ENCODE peak calls at places on chromosomes 12 and 14, in eight cellular contexts. U, Y, A, H, Z, N, Q and E are unnamed samples. For H3K27me3, the result is how much of the 10 kb centered on the place peaks cover.

GRCh38 chr12:64157610-64158009 is 64.5 kb downstream of the KICS2 start:
- DNase-seq in U (no peak), Y (no peak), A (no peak), H (no peak), Z (no peak), N (no peak), Q (no peak), E (no peak)

GRCh38 chr12:124847675-124848074 is 16.0 kb downstream of the SCARB1 start:
- DNase-seq in U (no peak), Y (no peak), A (no peak), H (no peak), Z (no peak), N (no peak), Q (no peak), E (no peak)

GRCh38 chr12:45730842-45731336 is 1.4 kb downstream of the ARID2 start:
- DNase-seq in U (no peak), Y (peak), A (no peak), H (peak), Z (peak), N (peak), Q (no peak), E (no peak)

GRCh38 chr14:79947440-79947839 is 263.9 kb downstream of the DIO2 start:
- DNase-seq in U (no peak), Y (no peak), A (no peak), H (no peak), Z (no peak), N (no peak), Q (no peak), E (no peak)

GRCh38 chr14:82642425-82642824 is 1108.8 kb upstream of the SEL1L start:
- DNase-seq in U (no peak), Y (no peak), A (no peak), H (no peak), Z (peak), N (no peak), Q (no peak), E (no peak)

GRCh38 chr12:93378373-93379310 is 917 bp downstream of the NUDT4 start:
- DNase-seq in U (peak), Y (peak), A (peak), H (peak), Z (peak), N (no peak), Q (peak), E (no peak)

GRCh38 chr12:4134833-4135597 is 138.5 kb upstream of the CCND2 start:
- DNase-seq in U (peak), Y (no peak), A (no peak), H (no peak), Z (no peak), N (no peak), Q (no peak), E (no peak)

GRCh38 chr14:76424359-76424758 is 48.4 kb downstream of the ESRRB start:
- DNase-seq in U (no peak), Y (no peak), A (no peak), H (no peak), Z (no peak), N (no peak), Q (no peak), E (no peak)

GRCh38 chr12:113766880-113767878 is 198.9 kb downstream of the RBM19 start:
- DNase-seq in U (no peak), Y (no peak), A (no peak), H (no peak), Z (peak), N (no peak), Q (no peak), E (no peak)

GRCh38 chr12:107760207-107760816 is 625 bp downstream of the PRDM4 start:
- DNase-seq in U (peak), Y (peak), A (no peak), H (peak), Z (peak), N (peak), Q (peak), E (peak)

GRCh38 chr12:94710933-94711332 is 60.6 kb upstream of the TMCC3 start:
- DNase-seq in U (no peak), Y (no peak), A (peak), H (peak), Z (peak), N (no peak), Q (peak), E (no peak)

GRCh38 chr12:70317781-70318180 is 48.3 kb upstream of the KCNMB4 start:
- DNase-seq in U (no peak), Y (no peak), A (no peak), H (no peak), Z (no peak), N (no peak), Q (no peak), E (no peak)

GRCh38 chr14:76947078-76947837 is 81.2 kb downstream of the IRF2BPL start:
- DNase-seq in U (peak), Y (peak), A (peak), H (peak), Z (peak), N (peak), Q (peak), E (peak)

GRCh38 chr14:21054123-21054767 is 3.4 kb upstream of the RNASE8 start:
- DNase-seq in U (no peak), Y (no peak), A (no peak), H (no peak), Z (no peak), N (no peak), Q (no peak), E (no peak)

GRCh38 chr12:522692-523378 is 63.1 kb downstream of the B4GALNT3 start:
- DNase-seq in U (no peak), Y (no peak), A (no peak), H (no peak), Z (no peak), N (no peak), Q (no peak), E (no peak)

GRCh38 chr12:102876883-102877282 is 40.2 kb downstream of the PAH start:
- DNase-seq in U (no peak), Y (no peak), A (no peak), H (peak), Z (no peak), N (no peak), Q (no peak), E (no peak)

GRCh38 chr12:40917561-40917960 is 225.3 kb downstream of the CNTN1 start:
- DNase-seq in U (no peak), Y (no peak), A (no peak), H (no peak), Z (peak), N (no peak), Q (no peak), E (no peak)

GRCh38 chr12:52277486-52278245 is 3.2 kb downstream of the KRT86 start:
- DNase-seq in U (peak), Y (no peak), A (no peak), H (no peak), Z (no peak), N (no peak), Q (no peak), E (no peak)

GRCh38 chr14:68544150-68544892 is 248.5 kb downstream of the ZFP36L1 start:
- DNase-seq in U (no peak), Y (no peak), A (peak), H (no peak), Z (peak), N (peak), Q (peak), E (peak)

GRCh38 chr14:92954933-92955332 is 32.0 kb downstream of the CHGA start:
- DNase-seq in U (no peak), Y (peak), A (no peak), H (no peak), Z (no peak), N (no peak), Q (no peak), E (peak)

GRCh38 chr14:34201909-34202622 is 251.2 kb upstream of the EGLN3 start:
- DNase-seq in U (no peak), Y (no peak), A (no peak), H (no peak), Z (no peak), N (no peak), Q (no peak), E (no peak)

GRCh38 chr14:99270491-99271287 is 1.3 kb downstream of the BCL11B start:
- DNase-seq in U (peak), Y (peak), A (no peak), H (peak), Z (no peak), N (no peak), Q (no peak), E (no peak)

GRCh38 chr14:105384605-105385321 is 13.6 kb upstream of the TEX22 start:
- DNase-seq in U (no peak), Y (peak), A (no peak), H (no peak), Z (no peak), N (no peak), Q (no peak), E (no peak)

GRCh38 chr14:105386581-105387529 is 11.5 kb upstream of the TEX22 start:
- DNase-seq in U (no peak), Y (peak), A (peak), H (no peak), Z (no peak), N (no peak), Q (peak), E (no peak)

GRCh38 chr14:105385322-105385637 is 13.1 kb upstream of the TEX22 start:
- DNase-seq in U (no peak), Y (peak), A (no peak), H (no peak), Z (no peak), N (no peak), Q (no peak), E (no peak)

GRCh38 chr14:105387530-105387922 is 10.8 kb upstream of the TEX22 start:
- DNase-seq in U (no peak), Y (peak), A (peak), H (no peak), Z (no peak), N (no peak), Q (no peak), E (peak)

GRCh38 chr14:105385698-105386365 is 12.5 kb upstream of the TEX22 start:
- DNase-seq in U (no peak), Y (no peak), A (peak), H (no peak), Z (no peak), N (no peak), Q (peak), E (peak)
- H3K27ac ChIP-seq in U (no peak), Y (no peak), A (no peak), H (no peak), Z (no peak), N (no peak), Q (no peak), E (no peak)

DNA sequence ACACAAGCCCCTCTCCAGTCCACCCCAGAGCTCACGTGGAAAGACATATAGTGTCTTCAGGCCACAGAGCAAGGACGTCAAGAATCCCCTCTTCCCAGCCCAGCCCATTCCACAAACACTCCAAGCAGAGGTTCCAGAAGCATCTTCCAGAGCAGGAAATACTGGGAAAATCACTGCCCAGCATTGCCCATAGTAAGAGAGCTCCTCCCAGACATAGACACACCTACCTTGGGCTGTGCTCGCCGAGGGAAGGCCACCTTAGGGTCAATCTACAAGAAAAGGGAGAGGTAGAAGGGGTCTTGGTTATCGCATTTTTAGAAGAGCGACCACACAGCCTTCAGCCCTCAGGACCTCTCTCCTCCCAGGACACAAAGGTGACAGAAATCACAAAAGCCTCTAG is 4.5 kb downstream of the MSI1 start:
- DNase-seq in U (no peak), Y (no peak), A (no peak), H (no peak), Z (no peak), N (no peak), Q (no peak), E (no peak)
- H3K27me3 ChIP-seq in U (under half), Y (under half), A (under half), H (under half), Z (under half), N (under half), Q (under half), E (under half)

GRCh38 chr12:72270246-72270645 is 1.9 kb upstream of the TRHDE start:
- DNase-seq in U (no peak), Y (no peak), A (no peak), H (no peak), Z (no peak), N (no peak), Q (no peak), E (no peak)
- H3K4me3 ChIP-seq in U (no peak), Y (no peak), A (peak), H (no peak), Z (peak), N (no peak), Q (peak), E (no peak)

GRCh38 chr14:37153483-37153882 is 18.9 kb downstream of the SLC25A21 start:
- DNase-seq in U (no peak), Y (no peak), A (no peak), H (no peak), Z (no peak), N (no peak), Q (no peak), E (no peak)
- H3K27ac ChIP-seq in U (no peak), Y (no peak), A (no peak), H (no peak), Z (no peak), N (no peak), Q (no peak), E (no peak)

GRCh38 chr12:117363953-117364486 is 2.6 kb upstream of the NOS1 start:
- DNase-seq in U (no peak), Y (no peak), A (no peak), H (no peak), Z (peak), N (no peak), Q (no peak), E (no peak)
- H3K27me3 ChIP-seq in U (under half), Y (under half), A (under half), H (under half), Z (half or more), N (half or more), Q (under half), E (under half)

DNA sequence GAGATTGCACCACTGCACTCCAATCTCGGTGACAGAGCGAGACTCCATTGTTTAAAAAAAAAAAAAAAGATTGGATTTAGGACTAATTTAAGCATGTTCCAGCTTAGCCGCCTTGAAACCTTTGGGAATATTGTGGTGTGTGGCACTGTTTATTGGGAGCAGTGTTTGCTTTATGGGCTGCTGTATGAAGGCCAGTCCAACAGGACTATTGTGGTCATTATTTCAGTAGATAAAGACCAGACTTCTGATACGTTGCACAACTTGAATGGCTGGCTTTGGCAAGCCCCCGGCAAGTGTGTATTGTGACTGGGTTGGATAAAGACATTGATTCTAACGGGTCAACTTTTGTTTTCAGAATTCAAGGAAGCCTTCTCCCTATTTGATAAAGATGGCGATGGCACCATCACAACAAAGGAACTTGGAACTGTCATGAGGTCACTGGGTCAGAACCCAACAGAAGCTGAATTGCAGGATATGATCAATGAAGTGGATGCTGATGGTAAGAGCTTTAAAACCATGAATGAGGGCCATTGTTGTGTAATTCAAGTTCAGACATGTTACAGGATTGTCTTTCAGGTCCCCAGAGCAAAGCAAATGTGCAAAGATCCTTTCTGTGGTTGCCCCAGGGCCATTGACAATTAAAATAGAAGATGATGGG is 4.2 kb downstream of the CALM1 start:
- DNase-seq in U (no peak), Y (no peak), A (no peak), H (no peak), Z (no peak), N (no peak), Q (no peak), E (no peak)
- H3K4me3 ChIP-seq in U (no peak), Y (no peak), A (peak), H (peak), Z (no peak), N (no peak), Q (no peak), E (no peak)

DNA sequence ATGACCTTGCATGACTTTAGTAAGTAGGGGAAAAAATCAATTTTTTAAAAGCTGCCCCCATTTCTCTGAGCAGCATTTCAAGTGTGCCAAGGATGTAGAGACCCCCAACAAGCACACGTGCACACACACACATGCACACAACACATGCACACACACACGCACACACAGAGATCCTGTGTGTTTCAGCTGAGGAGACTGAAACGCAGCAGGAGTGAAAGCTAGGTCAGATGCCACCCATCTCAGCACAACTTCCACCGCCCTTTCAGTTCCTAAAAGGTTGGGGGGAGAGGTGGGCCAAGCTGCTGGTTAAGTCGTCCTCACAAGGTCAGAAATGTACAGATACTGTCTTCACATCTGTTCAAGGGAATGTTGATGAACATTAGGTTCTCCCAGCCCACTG is 13.9 kb downstream of the MYL2 start:
- DNase-seq in U (no peak), Y (no peak), A (no peak), H (no peak), Z (no peak), N (no peak), Q (no peak), E (no peak)
- H3K27ac ChIP-seq in U (no peak), Y (no peak), A (no peak), H (no peak), Z (no peak), N (no peak), Q (no peak), E (no peak)

GRCh38 chr12:7711133-7711532 is at the start of gene DPPA3:
- DNase-seq in U (no peak), Y (no peak), A (no peak), H (no peak), Z (no peak), N (no peak), Q (no peak), E (no peak)

GRCh38 chr12:7712841-7713442 is 1.7 kb downstream of the DPPA3 start:
- DNase-seq in U (no peak), Y (no peak), A (no peak), H (no peak), Z (no peak), N (no peak), Q (no peak), E (no peak)

GRCh38 chr12:7705846-7706245 is 5.4 kb upstream of the DPPA3 start:
- DNase-seq in U (no peak), Y (no peak), A (no peak), H (no peak), Z (no peak), N (no peak), Q (no peak), E (no peak)

GRCh38 chr12:7709969-7710368 is 1.3 kb upstream of the DPPA3 start:
- DNase-seq in U (no peak), Y (no peak), A (no peak), H (no peak), Z (no peak), N (no peak), Q (no peak), E (no peak)
- H3K27me3 ChIP-seq in U (under half), Y (under half), A (under half), H (under half), Z (under half), N (under half), Q (under half), E (under half)